ENCODE peak calls at places on chromosomes 12 and 14, in four cellular contexts. R, Z, T and V are unnamed samples.

GRCh38 chr12:50402270-50403000 is 1.8 kb downstream of the LARP4 start:
- DNase-seq in Z (no peak), R (no peak), T (no peak), V (no peak)

GRCh38 chr12:42511656-42512055 is 77.9 kb downstream of the PRICKLE1 start:
- DNase-seq in T (no peak), R (no peak), Z (no peak), V (no peak)

GRCh38 chr12:102963796-102964195 is 6.3 kb downstream of the ASCL1 start:
- DNase-seq in T (no peak), Z (no peak), R (no peak), V (no peak)

GRCh38 chr12:112218150-112218549 is 92.8 kb downstream of the TRAFD1 start:
- DNase-seq in T (no peak), R (no peak), Z (no peak), V (no peak)

GRCh38 chr14:100765296-100765695 is 38.6 kb downstream of the DLK1 start:
- DNase-seq in Z (no peak), R (no peak), T (no peak), V (no peak)

GRCh38 chr14:80419339-80419738 is 208.0 kb upstream of the DIO2 start:
- DNase-seq in Z (no peak), R (no peak), T (no peak), V (no peak)

GRCh38 chr14:91835920-91836843 is 31.2 kb downstream of the TC2N start:
- DNase-seq in R (peak; percentile 48), Z (peak; percentile 86), T (no peak), V (no peak)

GRCh38 chr14:64510127-64510808 is 5.7 kb downstream of the ZBTB1 start:
- DNase-seq in T (no peak), Z (no peak), R (no peak), V (peak; percentile 16)

GRCh38 chr12:58502236-58502635 is 418.1 kb downstream of the LRIG3 start:
- DNase-seq in T (no peak), R (no peak), Z (no peak), V (no peak)

GRCh38 chr12:107493646-107494045 is 192.0 kb upstream of the PWP1 start:
- DNase-seq in R (no peak), Z (no peak), T (no peak), V (no peak)

GRCh38 chr12:89350661-89351488 is 1.4 kb downstream of the DUSP6 start:
- DNase-seq in T (no peak), Z (no peak), R (no peak), V (peak; percentile 58)

GRCh38 chr12:52221912-52222457 is 11.1 kb upstream of the KRT7 start:
- DNase-seq in Z (peak; percentile 45), R (no peak), T (no peak), V (peak; percentile 83)

GRCh38 chr12:53115112-53115890 is 12.0 kb downstream of the SOAT2 start:
- DNase-seq in R (no peak), Z (peak; percentile 65), T (no peak), V (no peak)

GRCh38 chr12:121550974-121551631 is 29.7 kb downstream of the KDM2B start:
- DNase-seq in R (no peak), Z (no peak), T (no peak), V (no peak)

GRCh38 chr12:98725481-98726247 is 80.6 kb downstream of the APAF1 start:
- DNase-seq in T (no peak), Z (peak; percentile 48), R (no peak), V (peak; percentile 74)

GRCh38 chr12:75177997-75178396 is 31.6 kb downstream of the KCNC2 start:
- DNase-seq in R (peak; percentile 28), Z (no peak), T (no peak), V (peak; percentile 27)

GRCh38 chr12:15164997-15165659 is 56.1 kb downstream of the RERG start:
- DNase-seq in Z (no peak), R (no peak), T (no peak), V (peak; percentile 17)

GRCh38 chr12:58541300-58541690 is 379.0 kb downstream of the LRIG3 start:
- DNase-seq in T (no peak), R (no peak), Z (no peak), V (no peak)

GRCh38 chr14:75654127-75654732 is 6.4 kb downstream of the ERG28 start:
- DNase-seq in T (peak; percentile 38), Z (peak; percentile 68), R (peak; percentile 86), V (peak; percentile 72)

GRCh38 chr12:51218607-51219161 is 822 bp upstream of the POU6F1 start:
- DNase-seq in Z (peak; percentile 67), R (no peak), T (no peak), V (peak; percentile 30)

GRCh38 chr12:115096673-115097349 is 412.8 kb upstream of the TBX3 start:
- DNase-seq in Z (no peak), T (no peak), R (no peak), V (no peak)

GRCh38 chr12:27564612-27565213 is 40.7 kb downstream of the PPFIBP1 start:
- DNase-seq in T (no peak), R (no peak), Z (no peak), V (no peak)

GRCh38 chr12:79643821-79644220 is 46.9 kb downstream of the PAWR start:
- DNase-seq in T (no peak), Z (no peak), R (no peak), V (no peak)
- TF ChIP-seq MYC in T (no peak), Z (no peak), R (no peak), V (no peak)

GRCh38 chr12:9344540-9344939 is 136.3 kb upstream of the PZP start:
- DNase-seq in T (no peak), Z (no peak), R (no peak), V (no peak)
- H3K4me3 ChIP-seq in T (no peak overlapping the region), Z (no peak overlapping the region), R (no peak overlapping the region), V (no peak overlapping the region)

GRCh38 chr12:67568055-67568454 is 80.5 kb upstream of the DYRK2 start:
- DNase-seq in T (no peak), Z (no peak), R (no peak), V (no peak)

GRCh38 chr12:67559751-67560150 is 88.8 kb upstream of the DYRK2 start:
- DNase-seq in Z (no peak), T (no peak), R (no peak), V (no peak)

GRCh38 chr12:67558775-67559174 is 89.8 kb upstream of the DYRK2 start:
- DNase-seq in Z (no peak), R (no peak), T (no peak), V (no peak)

DNA sequence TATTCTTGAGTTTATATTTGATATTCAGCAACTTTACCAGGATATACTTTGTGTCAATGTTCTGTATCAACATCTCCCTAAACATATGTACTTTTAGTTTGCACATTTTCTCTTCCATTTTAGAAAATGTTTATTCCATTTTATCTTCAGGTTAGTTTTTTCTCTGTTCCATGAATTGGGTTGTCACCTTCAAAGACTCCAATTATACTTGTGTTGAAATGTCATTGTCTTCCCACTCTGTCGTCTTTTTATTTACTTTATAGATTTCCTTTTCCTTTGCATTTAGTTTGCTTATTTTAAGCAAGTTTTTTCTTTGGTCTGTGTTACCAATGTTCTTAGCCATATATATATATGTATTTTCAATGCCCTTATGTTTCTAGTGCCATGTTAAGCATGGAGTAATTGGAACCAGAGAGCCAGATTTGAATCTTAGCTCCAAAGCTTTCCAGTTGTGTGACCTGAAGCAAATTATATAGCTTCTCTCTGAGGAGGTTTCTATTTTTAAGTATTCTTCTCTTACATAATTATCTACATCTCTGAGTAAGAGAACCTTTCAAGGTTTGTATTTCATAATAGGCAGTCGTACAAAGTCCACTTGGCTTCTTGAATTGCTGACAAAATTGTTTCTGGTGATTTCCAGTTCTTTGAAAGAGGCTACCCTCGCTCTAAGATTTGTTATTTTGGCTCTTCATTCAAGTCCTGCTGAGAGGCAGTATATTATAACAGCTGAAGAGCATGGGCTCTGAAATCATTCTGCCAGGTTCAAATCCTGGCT is 85.8 kb upstream of the DYRK2 start:
- DNase-seq in Z (no peak), T (no peak), R (no peak), V (no peak)
- TF ChIP-seq POLR2A in Z (no peak), T (no peak), R (no peak), V (no peak)

GRCh38 chr12:31519525-31519924 is 71.4 kb downstream of the DENND5B start:
- DNase-seq in R (no peak), Z (no peak), T (no peak), V (no peak)
- TF ChIP-seq MYC in R (no peak), Z (no peak), T (no peak), V (no peak)

GRCh38 chr14:104135121-104135903 is 3.1 kb upstream of the KIF26A start:
- DNase-seq in Z (no peak), T (no peak), R (peak; percentile 84), V (peak; percentile 57)
- H3K4me3 ChIP-seq in Z (no peak overlapping the region), T (no peak overlapping the region), R (peak overlapping the region; percentile 55), V (no peak overlapping the region)